ENCODE peak calls at places on chromosome 1, in seven cellular contexts. L, W, S, N, G, D and R are unnamed samples.

GRCh38 chr1:236692128-236692527 is 5.8 kb downstream of the ACTN2 start:
- DNase-seq in W (no peak), N (no peak), D (no peak), S (no peak), L (no peak), G (no peak), R (no peak)

GRCh38 chr1:155127672-155128468 is at the start of gene EFNA1:
- DNase-seq in D (no peak), G (peak), N (peak), S (peak), L (no peak), W (peak), R (no peak)

GRCh38 chr1:172154571-172154970 is 265.9 kb upstream of the C1orf105 start:
- DNase-seq in W (no peak), N (no peak), D (peak), S (peak), L (peak), G (no peak), R (peak)

GRCh38 chr1:84853743-84854721 is 39.0 kb downstream of the LPAR3 start:
- DNase-seq in W (peak), L (peak), G (peak), D (peak), N (no peak), S (peak), R (peak)

GRCh38 chr1:116956378-116956777 is 45.2 kb upstream of the CD101 start:
- DNase-seq in G (no peak), W (no peak), L (no peak), S (no peak), N (no peak), D (no peak), R (no peak)

GRCh38 chr1:27789511-27790154 is 16.6 kb downstream of the STX12 start:
- DNase-seq in S (peak), L (no peak), N (no peak), W (no peak), G (no peak), D (no peak), R (no peak)

GRCh38 chr1:168285419-168285790 is 4.7 kb downstream of the TBX19 start:
- DNase-seq in N (no peak), G (no peak), W (no peak), D (no peak), S (no peak), L (no peak), R (no peak)

GRCh38 chr1:222167111-222167510 is 380.8 kb downstream of the HHIPL2 start:
- DNase-seq in L (peak), N (peak), S (peak), W (peak), G (peak), D (peak), R (peak)

GRCh38 chr1:28176492-28177470 is at the start of gene PTAFR:
- DNase-seq in N (no peak), L (no peak), D (no peak), G (no peak), S (no peak), W (no peak), R (peak)